ENCODE peak calls at places on chromosomes 5 and 9, in six cellular contexts. O is CD8-positive, alpha-beta memory T cell; F is iris pigment epithelial cell; Y is amniotic stem cell; S is neuronal stem cell; G is NCI-H1092 treated with DMSO at 0.1 percent for 48 hours. U is an unnamed sample.

GRCh38 chr5:156332245-156332644 is 5.3 kb downstream of the SGCD start:
- DNase-seq in O (no peak), F (no peak), Y (no peak), S (no peak), G (no peak), U (no peak)

GRCh38 chr5:127967323-127967982 is 116.1 kb upstream of the SLC12A2 start:
- DNase-seq in O (no peak), F (no peak), Y (no peak), S (no peak), G (no peak), U (no peak)

GRCh38 chr5:157059093-157059539 is at the start of gene HAVCR1:
- DNase-seq in O (no peak), F (no peak), Y (no peak), S (no peak), G (no peak), U (no peak)

GRCh38 chr5:163409384-163409783 is 28.0 kb upstream of the CCNG1 start:
- DNase-seq in O (no peak), F (no peak), Y (no peak), S (no peak), G (no peak), U (no peak)

GRCh38 chr9:33172256-33172678 is 5.1 kb upstream of the B4GALT1 start:
- DNase-seq in O (no peak), F (peak; percentile 55), Y (no peak), S (no peak), G (no peak), U (no peak)

GRCh38 chr5:56410696-56411095 is 177.6 kb upstream of the ANKRD55 start:
- DNase-seq in O (no peak), F (no peak), Y (no peak), S (no peak), G (no peak), U (no peak)

GRCh38 chr9:110260911-110261310 is 4.6 kb upstream of the TXN start:
- DNase-seq in O (no peak), F (no peak), Y (no peak), S (no peak), G (no peak), U (no peak)

GRCh38 chr9:4615251-4615650 is 46.8 kb upstream of the PLPP6 start:
- DNase-seq in O (no peak), F (peak; percentile 75), Y (peak; percentile 18), S (no peak), G (no peak), U (no peak)

GRCh38 chr5:18553269-18553668 is 919.0 kb downstream of the TAF11L14 start:
- DNase-seq in O (no peak), F (peak; percentile 53), Y (no peak), S (no peak), G (no peak), U (no peak)

GRCh38 chr5:122915717-122916399 is 70.4 kb downstream of the SNX24 start:
- DNase-seq in O (no peak), F (no peak), Y (no peak), S (no peak), G (no peak), U (peak; percentile 28)

GRCh38 chr5:169112016-169112415 is 188.9 kb downstream of the SLIT3 start:
- DNase-seq in O (no peak), F (no peak), Y (no peak), S (no peak), G (no peak), U (peak; percentile 81)

GRCh38 chr5:120252839-120253238 is 211.3 kb upstream of the PRR16 start:
- DNase-seq in O (no peak), F (peak; percentile 48), Y (no peak), S (no peak), G (peak; percentile 26), U (no peak)

GRCh38 chr5:87503004-87503403 is 90.3 kb upstream of the CCNH start:
- DNase-seq in O (no peak), F (no peak), Y (no peak), S (no peak), G (no peak), U (no peak)

GRCh38 chr9:21579209-21579608 is 97.1 kb upstream of the IFNE start:
- DNase-seq in O (peak; percentile 25), F (peak; percentile 82), Y (no peak), S (no peak), G (no peak), U (no peak)

GRCh38 chr5:69285448-69286116 is 47.0 kb downstream of the CCDC125 start:
- DNase-seq in O (no peak), F (no peak), Y (no peak), S (no peak), G (no peak), U (no peak)

GRCh38 chr9:12656803-12657202 is 36.4 kb upstream of the TYRP1 start:
- DNase-seq in O (no peak), F (no peak), Y (no peak), S (no peak), G (no peak), U (no peak)

GRCh38 chr9:124212381-124213050 is 45.2 kb upstream of the NEK6 start:
- DNase-seq in O (no peak), F (peak; percentile 59), Y (peak; percentile 28), S (no peak), G (no peak), U (no peak)

GRCh38 chr9:137089232-137089947 is 2.6 kb downstream of the MAN1B1 start:
- DNase-seq in O (no peak), F (no peak), Y (no peak), S (no peak), G (no peak), U (no peak)

GRCh38 chr9:76759726-76760125 is 4.5 kb upstream of the PCA3 start:
- DNase-seq in O (no peak), F (no peak), Y (no peak), S (no peak), G (peak; percentile 51), U (no peak)

GRCh38 chr9:899440-900184 is 58.1 kb downstream of the DMRT1 start:
- DNase-seq in O (no peak), F (no peak), Y (no peak), S (peak; percentile 63), G (no peak), U (peak; percentile 51)

GRCh38 chr5:123344819-123345426 is 78.3 kb downstream of the CEP120 start:
- DNase-seq in O (no peak), F (peak; percentile 52), Y (peak; percentile 15), S (peak; percentile 2), G (peak; percentile 17), U (peak; percentile 64)

GRCh38 chr9:90815183-90815943 is 13.7 kb downstream of the SYK start:
- DNase-seq in O (peak; percentile 6), F (no peak), Y (no peak), S (no peak), G (no peak), U (peak; percentile 50)

GRCh38 chr9:112545237-112545636 is 58.6 kb downstream of the KIAA1958 start:
- DNase-seq in O (no peak), F (no peak), Y (no peak), S (no peak), G (no peak), U (no peak)

GRCh38 chr5:178502401-178503100 is 87.6 kb downstream of the COL23A1 start:
- DNase-seq in O (no peak), F (peak; percentile 12), Y (no peak), S (no peak), G (no peak), U (no peak)

GRCh38 chr5:68315679-68316271 is 100.2 kb downstream of the PIK3R1 start:
- DNase-seq in O (no peak), F (no peak), Y (no peak), S (no peak), G (no peak), U (no peak)